ENCODE peak calls at places on chromosomes 16 and 17, in six cellular contexts. Y is heart left ventricle, N is ovary, T is endothelial cell of umbilical vein, K is GM12878, C is K562. X is an unnamed sample.

GRCh38 chr16:12917653-12918052 is 16.3 kb downstream of the SHISA9 start:
- DNase-seq in Y (no peak), N (no peak), T (no peak), K (no peak), C (no peak), X (no peak)

GRCh38 chr16:35747658-35748455 is 2288.4 kb downstream of the TP53TG3F start:
- DNase-seq in Y (no peak), N (no peak), T (no peak), K (no peak), C (no peak), X (peak)

GRCh38 chr16:4115209-4115940 is 867 bp downstream of the ADCY9 start:
- DNase-seq in Y (peak), N (peak), T (peak), K (no peak), C (peak), X (no peak)

GRCh38 chr16:81823111-81823510 is 44.0 kb downstream of the PLCG2 start:
- DNase-seq in Y (peak), N (no peak), T (peak), K (no peak), C (no peak), X (no peak)

GRCh38 chr16:1171854-1172428 is 19.0 kb downstream of the CACNA1H start:
- DNase-seq in Y (no peak), N (no peak), T (no peak), K (no peak), C (no peak), X (no peak)

GRCh38 chr17:27049104-27049784 is 244.7 kb upstream of the WSB1 start:
- DNase-seq in Y (no peak), N (no peak), T (no peak), K (no peak), C (no peak), X (no peak)

GRCh38 chr17:72632026-72632684 is 460.3 kb downstream of the SLC39A11 start:
- DNase-seq in Y (no peak), N (no peak), T (no peak), K (no peak), C (no peak), X (no peak)

GRCh38 chr17:74521701-74522201 is 9.5 kb downstream of the CD300LB start:
- DNase-seq in Y (no peak), N (no peak), T (no peak), K (no peak), C (no peak), X (peak)

GRCh38 chr17:21005803-21006202 is 37.0 kb downstream of the USP22 start:
- DNase-seq in Y (no peak), N (no peak), T (no peak), K (no peak), C (no peak), X (no peak)

GRCh38 chr17:18235743-18236256 is 10.4 kb downstream of the LLGL1 start:
- DNase-seq in Y (no peak), N (no peak), T (peak), K (no peak), C (no peak), X (no peak)

GRCh38 chr17:550776-551175 is 163.9 kb downstream of the VPS53 start:
- DNase-seq in Y (no peak), N (no peak), T (no peak), K (no peak), C (no peak), X (no peak)

GRCh38 chr17:77924757-77925336 is 33.7 kb upstream of the TNRC6C start:
- DNase-seq in Y (no peak), N (no peak), T (no peak), K (no peak), C (peak), X (no peak)

GRCh38 chr17:1997587-1998425 is 27.3 kb downstream of the RTN4RL1 start:
- DNase-seq in Y (no peak), N (peak), T (no peak), K (no peak), C (no peak), X (no peak)

GRCh38 chr16:86202760-86203426 is 303.9 kb downstream of the IRF8 start:
- DNase-seq in Y (no peak), N (no peak), T (no peak), K (no peak), C (no peak), X (no peak)

GRCh38 chr17:14334261-14334860 is 33.5 kb downstream of the HS3ST3B1 start:
- DNase-seq in Y (no peak), N (no peak), T (no peak), K (no peak), C (no peak), X (no peak)

GRCh38 chr16:10622036-10622921 is 41.9 kb upstream of the EMP2 start:
- DNase-seq in Y (no peak), N (no peak), T (no peak), K (no peak), C (peak), X (no peak)

GRCh38 chr16:50814541-50814940 is 72.7 kb downstream of the CYLD start:
- DNase-seq in Y (no peak), N (no peak), T (no peak), K (no peak), C (no peak), X (peak)

GRCh38 chr16:53912155-53912554 is 208.2 kb downstream of the FTO start:
- DNase-seq in Y (no peak), N (no peak), T (no peak), K (peak), C (no peak), X (no peak)

GRCh38 chr17:79955961-79956735 is 79.5 kb downstream of the TBC1D16 start:
- DNase-seq in Y (no peak), N (no peak), T (no peak), K (no peak), C (no peak), X (no peak)

GRCh38 chr17:56886288-56886721 is 27.5 kb downstream of the TRIM25 start:
- DNase-seq in Y (no peak), N (no peak), T (no peak), K (no peak), C (no peak), X (no peak)
- TF ChIP-seq POLR2A in Y (no peak), N (no peak), T (no peak), K (peak), C (no peak), X (no peak)

GRCh38 chr16:30070490-30070889 is 4.9 kb downstream of the ALDOA start:
- DNase-seq in Y (no peak), N (no peak), T (no peak), K (no peak), C (no peak), X (no peak)
- H3K4me3 ChIP-seq in Y (no peak), N (no peak), T (no peak), K (no peak), C (peak), X (peak)

GRCh38 chr16:75250089-75250808 is 1.2 kb downstream of the BCAR1 start:
- DNase-seq in Y (peak), N (peak), T (no peak), K (no peak), C (no peak), X (no peak)
- TF ChIP-seq POLR2A in Y (no peak), N (no peak), T (no peak), K (no peak), C (no peak), X (no peak)

GRCh38 chr17:49360796-49361128 is 1.3 kb downstream of the ZNF652 start:
- DNase-seq in Y (no peak), N (no peak), T (no peak), K (no peak), C (no peak), X (no peak)

GRCh38 chr17:49359990-49360795 is 1.9 kb downstream of the ZNF652 start:
- DNase-seq in Y (no peak), N (no peak), T (peak), K (no peak), C (no peak), X (no peak)

GRCh38 chr17:49361902-49362722 is at the start of gene ZNF652:
- DNase-seq in Y (peak), N (peak), T (peak), K (peak), C (peak), X (peak)

GRCh38 chr17:49362723-49363117 is 670 bp upstream of the ZNF652 start:
- DNase-seq in Y (no peak), N (no peak), T (no peak), K (no peak), C (no peak), X (no peak)

GRCh38 chr17:49361129-49361901 is 735 bp downstream of the ZNF652 start:
- DNase-seq in Y (peak), N (peak), T (peak), K (peak), C (peak), X (no peak)
- H3K4me3 ChIP-seq in Y (peak), N (peak), T (peak), K (peak), C (peak), X (peak)

X was measured in esophagus muscularis mucosa.